ENCODE peak calls at places on chromosomes 2 and 18, in ten cellular contexts. F is iris pigment epithelial cell; C is activated gamma-delta T cell treated with Interleukin-2 at 50 U/mL for 16 hours; A is stimulated activated CD8-positive, alpha-beta memory T cell treated with anti-CD3 and anti-CD28 coated beads, Interleukin-15, amount 100 ng/mL, for 48 hours; Y is AG04450; U is brain microvascular endothelial cell; W is T-helper 17 cell; G is left ventricle myocardium inferior; H is H9; K is NCI-H2171 treated with DMSO at 0.1 percent for 48 hours. I is an unnamed sample.

GRCh38 chr2:206250041-206250897 is 24.2 kb upstream of the ZDBF2 start:
- DNase-seq in C (no peak), A (no peak), Y (no peak), U (no peak), H (peak; percentile 71), K (no peak), G (no peak), F (no peak), W (no peak), I (peak; percentile 73)

GRCh38 chr2:192146069-192147006 is 48.4 kb downstream of the TMEFF2 start:
- DNase-seq in Y (no peak), F (peak; percentile 82), H (no peak), K (no peak), C (no peak), W (no peak), U (peak; percentile 55), A (no peak), G (no peak), I (no peak)

GRCh38 chr2:170505631-170506270 is 209.4 kb upstream of the SP5 start:
- DNase-seq in Y (no peak), C (no peak), G (peak; percentile 66), K (no peak), F (no peak), W (no peak), A (no peak), H (no peak), U (peak; percentile 9), I (no peak)

GRCh38 chr2:240462073-240462703 is 26.7 kb downstream of the GPC1 start:
- DNase-seq in H (peak; percentile 24), F (no peak), Y (no peak), A (no peak), C (peak; percentile 2), U (no peak), K (no peak), G (no peak), W (no peak), I (no peak)

GRCh38 chr2:174699993-174700766 is 64.1 kb downstream of the CHRNA1 start:
- DNase-seq in W (no peak), K (peak; percentile 74), F (peak; percentile 51), H (no peak), C (peak; percentile 28), G (no peak), A (no peak), U (no peak), Y (peak; percentile 29), I (peak; percentile 65)

GRCh38 chr2:69797836-69798465 is 31.5 kb upstream of the GMCL1 start:
- DNase-seq in H (no peak), Y (no peak), K (no peak), U (no peak), F (peak; percentile 25), A (no peak), G (no peak), C (no peak), W (no peak), I (no peak)

GRCh38 chr18:7927119-7927518 is 360.0 kb downstream of the PTPRM start:
- DNase-seq in C (no peak), U (no peak), H (no peak), W (no peak), F (no peak), Y (no peak), K (no peak), G (no peak), A (no peak), I (no peak)

GRCh38 chr2:74101574-74102300 is 46.0 kb downstream of the BOLA3 start:
- DNase-seq in A (no peak), W (no peak), Y (no peak), C (no peak), U (no peak), H (peak; percentile 18), G (no peak), F (no peak), K (no peak), I (no peak)

GRCh38 chr2:43343573-43344304 is 117.3 kb upstream of the ZFP36L2 start:
- DNase-seq in G (peak; percentile 71), C (no peak), F (peak; percentile 96), H (no peak), W (no peak), A (no peak), K (no peak), U (peak; percentile 92), Y (peak; percentile 85), I (no peak)